ENCODE peak calls at places on chromosomes 16 and 17, in seven cellular contexts. G is tibial artery, I is SJSA1, W is suprapubic skin, S is fibroblast of lung, J is iPS-NIHi11, T is bronchial epithelial cell. C is an unnamed sample.

GRCh38 chr17:82952019-82952418 is 112.2 kb upstream of the ZNF750 start:
- DNase-seq in G (peak), I (peak), W (peak), S (no peak), J (no peak), T (no peak), C (no peak)

GRCh38 chr17:43608313-43608712 is 53.4 kb downstream of the MEOX1 start:
- DNase-seq in G (no peak), I (no peak), W (no peak), S (no peak), J (no peak), T (peak), C (no peak)

GRCh38 chr16:55543470-55543869 is 23.0 kb upstream of the CAPNS2 start:
- DNase-seq in G (no peak), I (no peak), W (no peak), S (peak), J (no peak), T (peak), C (no peak)

GRCh38 chr17:76534831-76535732 is 2.4 kb downstream of the CYGB start:
- DNase-seq in G (no peak), I (peak), W (no peak), S (no peak), J (no peak), T (no peak), C (no peak)

GRCh38 chr17:6139447-6139832 is 69.3 kb downstream of the WSCD1 start:
- DNase-seq in G (no peak), I (no peak), W (no peak), S (no peak), J (no peak), T (no peak), C (no peak)

GRCh38 chr17:2085648-2085949 is 30.7 kb downstream of the HIC1 start:
- DNase-seq in G (no peak), I (no peak), W (no peak), S (peak), J (no peak), T (no peak), C (no peak)

GRCh38 chr16:58280846-58281301 is 14.0 kb downstream of the PRSS54 start:
- DNase-seq in G (no peak), I (no peak), W (no peak), S (no peak), J (peak), T (peak), C (no peak)

GRCh38 chr17:18259621-18260331 is 686 bp upstream of the MIEF2 start:
- DNase-seq in G (no peak), I (no peak), W (no peak), S (no peak), J (no peak), T (peak), C (no peak)

GRCh38 chr16:57093845-57094564 is 1.6 kb downstream of the CPNE2 start:
- DNase-seq in G (no peak), I (no peak), W (no peak), S (no peak), J (no peak), T (no peak), C (no peak)

GRCh38 chr17:16352838-16353701 is at the start of gene CENPV:
- DNase-seq in G (peak), I (peak), W (peak), S (peak), J (peak), T (no peak), C (no peak)

GRCh38 chr17:76820523-76820922 is 47.7 kb upstream of the MGAT5B start:
- DNase-seq in G (no peak), I (no peak), W (no peak), S (no peak), J (no peak), T (no peak), C (no peak)

GRCh38 chr17:44137891-44138709 is 3.6 kb upstream of the HROB start:
- DNase-seq in G (peak), I (peak), W (peak), S (peak), J (peak), T (peak), C (peak)

GRCh38 chr17:36069131-36069530 is 5.1 kb downstream of the CCL18 start:
- DNase-seq in G (no peak), I (no peak), W (no peak), S (no peak), J (no peak), T (peak), C (no peak)

GRCh38 chr16:85421338-85422123 is 191.6 kb upstream of the GSE1 start:
- DNase-seq in G (no peak), I (peak), W (no peak), S (no peak), J (no peak), T (no peak), C (no peak)

GRCh38 chr17:67221062-67221998 is 23.7 kb downstream of the HELZ start:
- DNase-seq in G (no peak), I (no peak), W (no peak), S (peak), J (peak), T (peak), C (no peak)

GRCh38 chr17:62761884-62762283 is 46.2 kb downstream of the MARCHF10 start:
- DNase-seq in G (no peak), I (no peak), W (peak), S (no peak), J (peak), T (peak), C (no peak)

GRCh38 chr16:87733190-87733589 is 32.6 kb downstream of the KLHDC4 start:
- DNase-seq in G (no peak), I (no peak), W (no peak), S (no peak), J (no peak), T (no peak), C (no peak)